ENCODE peak calls at places on chromosomes 11 and 22, in five cellular contexts. One of them, this sample, is unnamed.

GRCh38 chr11:69166186-69167115 is 10.7 kb downstream of the SMIM38 start:
- DNase-seq in A549: peak; percentile 89
- DNase-seq in activated naive CD4-positive, alpha-beta T cell treated with anti-CD3 and anti-CD28 coated beads, Interleukin-2, amount 10 ng/mL, durations not matched to agents 7 days and 5 days: peak; percentile 43
- DNase-seq in esophagus squamous epithelium: no peak
- DNase-seq in activated CD8-positive, alpha-beta memory T cell treated with anti-CD3 and anti-CD28 coated beads for 24 hours: peak; percentile 80
- DNase-seq in this sample: no peak

GRCh38 chr22:19886605-19887250 is 32.1 kb upstream of the GNB1L start:
- DNase-seq in A549: no peak
- DNase-seq in activated CD8-positive, alpha-beta memory T cell treated with anti-CD3 and anti-CD28 coated beads for 24 hours: peak; percentile 75
- DNase-seq in esophagus squamous epithelium: no peak
- DNase-seq in activated naive CD4-positive, alpha-beta T cell treated with anti-CD3 and anti-CD28 coated beads, Interleukin-2, amount 10 ng/mL, durations not matched to agents 7 days and 5 days: peak; percentile 62
- DNase-seq in this sample: no peak

GRCh38 chr22:23752750-23753149 is 1.5 kb downstream of the VPREB3 start:
- DNase-seq in A549: no peak
- DNase-seq in activated CD8-positive, alpha-beta memory T cell treated with anti-CD3 and anti-CD28 coated beads for 24 hours: no peak
- DNase-seq in activated naive CD4-positive, alpha-beta T cell treated with anti-CD3 and anti-CD28 coated beads, Interleukin-2, amount 10 ng/mL, durations not matched to agents 7 days and 5 days: no peak
- DNase-seq in esophagus squamous epithelium: no peak
- DNase-seq in this sample: no peak

GRCh38 chr11:4826425-4826824 is 5.3 kb downstream of the OR51F2 start:
- DNase-seq in activated CD8-positive, alpha-beta memory T cell treated with anti-CD3 and anti-CD28 coated beads for 24 hours: no peak
- DNase-seq in esophagus squamous epithelium: no peak
- DNase-seq in A549: no peak
- DNase-seq in activated naive CD4-positive, alpha-beta T cell treated with anti-CD3 and anti-CD28 coated beads, Interleukin-2, amount 10 ng/mL, durations not matched to agents 7 days and 5 days: no peak
- DNase-seq in this sample: no peak

GRCh38 chr11:66815646-66816045 is 27.6 kb upstream of the RCE1 start:
- DNase-seq in A549: no peak
- DNase-seq in esophagus squamous epithelium: no peak
- DNase-seq in activated CD8-positive, alpha-beta memory T cell treated with anti-CD3 and anti-CD28 coated beads for 24 hours: no peak
- DNase-seq in activated naive CD4-positive, alpha-beta T cell treated with anti-CD3 and anti-CD28 coated beads, Interleukin-2, amount 10 ng/mL, durations not matched to agents 7 days and 5 days: no peak
- DNase-seq in this sample: no peak

GRCh38 chr22:47168900-47169800 is 406.7 kb downstream of the TBC1D22A start:
- DNase-seq in activated CD8-positive, alpha-beta memory T cell treated with anti-CD3 and anti-CD28 coated beads for 24 hours: no peak
- DNase-seq in A549: peak; percentile 11
- DNase-seq in esophagus squamous epithelium: no peak
- DNase-seq in activated naive CD4-positive, alpha-beta T cell treated with anti-CD3 and anti-CD28 coated beads, Interleukin-2, amount 10 ng/mL, durations not matched to agents 7 days and 5 days: peak; percentile 19
- DNase-seq in this sample: no peak

GRCh38 chr11:102760355-102761035 is 19.9 kb downstream of the MMP10 start:
- DNase-seq in A549: peak; percentile 18
- DNase-seq in activated naive CD4-positive, alpha-beta T cell treated with anti-CD3 and anti-CD28 coated beads, Interleukin-2, amount 10 ng/mL, durations not matched to agents 7 days and 5 days: no peak
- DNase-seq in esophagus squamous epithelium: no peak
- DNase-seq in activated CD8-positive, alpha-beta memory T cell treated with anti-CD3 and anti-CD28 coated beads for 24 hours: no peak
- DNase-seq in this sample: no peak

GRCh38 chr11:5696210-5696609 is 6.6 kb downstream of the TRIM22 start:
- DNase-seq in activated CD8-positive, alpha-beta memory T cell treated with anti-CD3 and anti-CD28 coated beads for 24 hours: no peak
- DNase-seq in A549: no peak
- DNase-seq in esophagus squamous epithelium: no peak
- DNase-seq in activated naive CD4-positive, alpha-beta T cell treated with anti-CD3 and anti-CD28 coated beads, Interleukin-2, amount 10 ng/mL, durations not matched to agents 7 days and 5 days: no peak
- DNase-seq in this sample: no peak

GRCh38 chr11:33864479-33864878 is 27.4 kb downstream of the LMO2 start:
- DNase-seq in A549: no peak
- DNase-seq in activated naive CD4-positive, alpha-beta T cell treated with anti-CD3 and anti-CD28 coated beads, Interleukin-2, amount 10 ng/mL, durations not matched to agents 7 days and 5 days: no peak
- DNase-seq in activated CD8-positive, alpha-beta memory T cell treated with anti-CD3 and anti-CD28 coated beads for 24 hours: no peak
- DNase-seq in esophagus squamous epithelium: no peak
- DNase-seq in this sample: no peak

GRCh38 chr11:119468511-119468910 is 45.5 kb upstream of the THY1 start:
- DNase-seq in esophagus squamous epithelium: no peak
- DNase-seq in activated CD8-positive, alpha-beta memory T cell treated with anti-CD3 and anti-CD28 coated beads for 24 hours: no peak
- DNase-seq in A549: no peak
- DNase-seq in activated naive CD4-positive, alpha-beta T cell treated with anti-CD3 and anti-CD28 coated beads, Interleukin-2, amount 10 ng/mL, durations not matched to agents 7 days and 5 days: no peak
- DNase-seq in this sample: no peak

GRCh38 chr11:117915219-117915618 is 14.0 kb downstream of the TMPRSS13 start:
- DNase-seq in activated naive CD4-positive, alpha-beta T cell treated with anti-CD3 and anti-CD28 coated beads, Interleukin-2, amount 10 ng/mL, durations not matched to agents 7 days and 5 days: no peak
- DNase-seq in activated CD8-positive, alpha-beta memory T cell treated with anti-CD3 and anti-CD28 coated beads for 24 hours: no peak
- DNase-seq in A549: no peak
- DNase-seq in esophagus squamous epithelium: no peak
- DNase-seq in this sample: no peak

GRCh38 chr11:30452114-30452513 is 129.2 kb downstream of the ARL14EP start:
- DNase-seq in activated CD8-positive, alpha-beta memory T cell treated with anti-CD3 and anti-CD28 coated beads for 24 hours: no peak
- DNase-seq in activated naive CD4-positive, alpha-beta T cell treated with anti-CD3 and anti-CD28 coated beads, Interleukin-2, amount 10 ng/mL, durations not matched to agents 7 days and 5 days: no peak
- DNase-seq in esophagus squamous epithelium: no peak
- DNase-seq in A549: no peak
- DNase-seq in this sample: no peak

GRCh38 chr11:131522851-131523250 is 152.4 kb downstream of the NTM start:
- DNase-seq in activated CD8-positive, alpha-beta memory T cell treated with anti-CD3 and anti-CD28 coated beads for 24 hours: no peak
- DNase-seq in A549: no peak
- DNase-seq in esophagus squamous epithelium: no peak
- DNase-seq in activated naive CD4-positive, alpha-beta T cell treated with anti-CD3 and anti-CD28 coated beads, Interleukin-2, amount 10 ng/mL, durations not matched to agents 7 days and 5 days: no peak
- DNase-seq in this sample: no peak

GRCh38 chr22:20531404-20532181 is 24.2 kb downstream of the MED15 start:
- DNase-seq in activated naive CD4-positive, alpha-beta T cell treated with anti-CD3 and anti-CD28 coated beads, Interleukin-2, amount 10 ng/mL, durations not matched to agents 7 days and 5 days: no peak
- DNase-seq in esophagus squamous epithelium: no peak
- DNase-seq in A549: peak; percentile 68
- DNase-seq in activated CD8-positive, alpha-beta memory T cell treated with anti-CD3 and anti-CD28 coated beads for 24 hours: no peak
- DNase-seq in this sample: peak; percentile 69

GRCh38 chr11:20178976-20179375 is 18.7 kb upstream of the DBX1 start:
- DNase-seq in activated naive CD4-positive, alpha-beta T cell treated with anti-CD3 and anti-CD28 coated beads, Interleukin-2, amount 10 ng/mL, durations not matched to agents 7 days and 5 days: no peak
- DNase-seq in A549: no peak
- DNase-seq in esophagus squamous epithelium: no peak
- DNase-seq in activated CD8-positive, alpha-beta memory T cell treated with anti-CD3 and anti-CD28 coated beads for 24 hours: no peak
- DNase-seq in this sample: no peak

GRCh38 chr11:48170840-48171233 is 45.8 kb upstream of the OR4B1 start:
- DNase-seq in activated naive CD4-positive, alpha-beta T cell treated with anti-CD3 and anti-CD28 coated beads, Interleukin-2, amount 10 ng/mL, durations not matched to agents 7 days and 5 days: no peak
- DNase-seq in activated CD8-positive, alpha-beta memory T cell treated with anti-CD3 and anti-CD28 coated beads for 24 hours: no peak
- DNase-seq in A549: no peak
- DNase-seq in esophagus squamous epithelium: no peak
- DNase-seq in this sample: no peak

GRCh38 chr11:77634724-77635123 is 2.9 kb downstream of the CLNS1A start:
- DNase-seq in A549: no peak
- DNase-seq in activated CD8-positive, alpha-beta memory T cell treated with anti-CD3 and anti-CD28 coated beads for 24 hours: no peak
- DNase-seq in activated naive CD4-positive, alpha-beta T cell treated with anti-CD3 and anti-CD28 coated beads, Interleukin-2, amount 10 ng/mL, durations not matched to agents 7 days and 5 days: no peak
- DNase-seq in esophagus squamous epithelium: no peak
- DNase-seq in this sample: no peak

GRCh38 chr11:69854719-69855118 is 35.5 kb upstream of the FGF3 start:
- DNase-seq in activated CD8-positive, alpha-beta memory T cell treated with anti-CD3 and anti-CD28 coated beads for 24 hours: no peak
- DNase-seq in esophagus squamous epithelium: no peak
- DNase-seq in activated naive CD4-positive, alpha-beta T cell treated with anti-CD3 and anti-CD28 coated beads, Interleukin-2, amount 10 ng/mL, durations not matched to agents 7 days and 5 days: no peak
- DNase-seq in A549: peak; percentile 27
- DNase-seq in this sample: no peak

GRCh38 chr11:35247863-35248262 is 108.9 kb downstream of the CD44 start:
- DNase-seq in activated CD8-positive, alpha-beta memory T cell treated with anti-CD3 and anti-CD28 coated beads for 24 hours: no peak
- DNase-seq in A549: no peak
- DNase-seq in activated naive CD4-positive, alpha-beta T cell treated with anti-CD3 and anti-CD28 coated beads, Interleukin-2, amount 10 ng/mL, durations not matched to agents 7 days and 5 days: peak; percentile 24
- DNase-seq in esophagus squamous epithelium: no peak
- DNase-seq in this sample: no peak

GRCh38 chr11:67285541-67286498 is 3.3 kb upstream of the ANKRD13D start:
- DNase-seq in A549: no peak
- DNase-seq in activated CD8-positive, alpha-beta memory T cell treated with anti-CD3 and anti-CD28 coated beads for 24 hours: no peak
- DNase-seq in activated naive CD4-positive, alpha-beta T cell treated with anti-CD3 and anti-CD28 coated beads, Interleukin-2, amount 10 ng/mL, durations not matched to agents 7 days and 5 days: no peak
- DNase-seq in esophagus squamous epithelium: no peak
- DNase-seq in this sample: no peak

GRCh38 chr11:128026596-128026995 is 560.8 kb downstream of the ETS1 start:
- DNase-seq in activated CD8-positive, alpha-beta memory T cell treated with anti-CD3 and anti-CD28 coated beads for 24 hours: no peak
- DNase-seq in A549: no peak
- DNase-seq in esophagus squamous epithelium: no peak
- DNase-seq in activated naive CD4-positive, alpha-beta T cell treated with anti-CD3 and anti-CD28 coated beads, Interleukin-2, amount 10 ng/mL, durations not matched to agents 7 days and 5 days: no peak
- DNase-seq in this sample: no peak

GRCh38 chr11:86577663-86578636 is 94.5 kb downstream of the ME3 start:
- DNase-seq in activated naive CD4-positive, alpha-beta T cell treated with anti-CD3 and anti-CD28 coated beads, Interleukin-2, amount 10 ng/mL, durations not matched to agents 7 days and 5 days: no peak
- DNase-seq in esophagus squamous epithelium: no peak
- DNase-seq in activated CD8-positive, alpha-beta memory T cell treated with anti-CD3 and anti-CD28 coated beads for 24 hours: no peak
- DNase-seq in A549: peak; percentile 63
- DNase-seq in this sample: peak; percentile 79

GRCh38 chr11:35364101-35364780 is 55.1 kb downstream of the SLC1A2 start:
- DNase-seq in activated CD8-positive, alpha-beta memory T cell treated with anti-CD3 and anti-CD28 coated beads for 24 hours: no peak
- DNase-seq in esophagus squamous epithelium: no peak
- DNase-seq in A549: peak; percentile 46
- DNase-seq in activated naive CD4-positive, alpha-beta T cell treated with anti-CD3 and anti-CD28 coated beads, Interleukin-2, amount 10 ng/mL, durations not matched to agents 7 days and 5 days: no peak
- DNase-seq in this sample: no peak

GRCh38 chr22:28741200-28741757 is 341 bp downstream of the CHEK2 start:
- DNase-seq in activated naive CD4-positive, alpha-beta T cell treated with anti-CD3 and anti-CD28 coated beads, Interleukin-2, amount 10 ng/mL, durations not matched to agents 7 days and 5 days: peak; percentile 24
- DNase-seq in esophagus squamous epithelium: no peak
- DNase-seq in A549: no peak
- DNase-seq in activated CD8-positive, alpha-beta memory T cell treated with anti-CD3 and anti-CD28 coated beads for 24 hours: no peak
- DNase-seq in this sample: no peak

GRCh38 chr11:119330237-119330636 is 4.1 kb upstream of the RNF26 start:
- DNase-seq in activated CD8-positive, alpha-beta memory T cell treated with anti-CD3 and anti-CD28 coated beads for 24 hours: no peak
- DNase-seq in activated naive CD4-positive, alpha-beta T cell treated with anti-CD3 and anti-CD28 coated beads, Interleukin-2, amount 10 ng/mL, durations not matched to agents 7 days and 5 days: no peak
- DNase-seq in esophagus squamous epithelium: no peak
- DNase-seq in A549: no peak
- DNase-seq in this sample: no peak

GRCh38 chr11:10348650-10349280 is 43.9 kb downstream of the ADM start:
- DNase-seq in activated CD8-positive, alpha-beta memory T cell treated with anti-CD3 and anti-CD28 coated beads for 24 hours: no peak
- DNase-seq in esophagus squamous epithelium: no peak
- DNase-seq in A549: no peak
- DNase-seq in activated naive CD4-positive, alpha-beta T cell treated with anti-CD3 and anti-CD28 coated beads, Interleukin-2, amount 10 ng/mL, durations not matched to agents 7 days and 5 days: no peak
- DNase-seq in this sample: no peak

GRCh38 chr11:73376803-73377629 is 817 bp downstream of the RELT start:
- DNase-seq in A549: peak; percentile 82
- DNase-seq in esophagus squamous epithelium: no peak
- DNase-seq in activated naive CD4-positive, alpha-beta T cell treated with anti-CD3 and anti-CD28 coated beads, Interleukin-2, amount 10 ng/mL, durations not matched to agents 7 days and 5 days: peak; percentile 75
- DNase-seq in activated CD8-positive, alpha-beta memory T cell treated with anti-CD3 and anti-CD28 coated beads for 24 hours: peak; percentile 81
- DNase-seq in this sample: peak; percentile 55

GRCh38 chr11:45216031-45216430 is 69.6 kb downstream of the PRDM11 start:
- DNase-seq in activated CD8-positive, alpha-beta memory T cell treated with anti-CD3 and anti-CD28 coated beads for 24 hours: no peak
- DNase-seq in esophagus squamous epithelium: no peak
- DNase-seq in activated naive CD4-positive, alpha-beta T cell treated with anti-CD3 and anti-CD28 coated beads, Interleukin-2, amount 10 ng/mL, durations not matched to agents 7 days and 5 days: no peak
- DNase-seq in A549: no peak
- DNase-seq in this sample: no peak

GRCh38 chr11:73252577-73253191 is 19.5 kb upstream of the P2RY6 start:
- DNase-seq in activated naive CD4-positive, alpha-beta T cell treated with anti-CD3 and anti-CD28 coated beads, Interleukin-2, amount 10 ng/mL, durations not matched to agents 7 days and 5 days: peak; percentile 50
- DNase-seq in esophagus squamous epithelium: no peak
- DNase-seq in activated CD8-positive, alpha-beta memory T cell treated with anti-CD3 and anti-CD28 coated beads for 24 hours: no peak
- DNase-seq in A549: no peak
- DNase-seq in this sample: no peak

GRCh38 chr11:12253843-12254281 is 123.5 kb upstream of the PARVA start:
- DNase-seq in A549: no peak
- DNase-seq in activated naive CD4-positive, alpha-beta T cell treated with anti-CD3 and anti-CD28 coated beads, Interleukin-2, amount 10 ng/mL, durations not matched to agents 7 days and 5 days: no peak
- DNase-seq in activated CD8-positive, alpha-beta memory T cell treated with anti-CD3 and anti-CD28 coated beads for 24 hours: no peak
- DNase-seq in esophagus squamous epithelium: no peak
- DNase-seq in this sample: no peak

GRCh38 chr11:9943346-9944110 is 279.7 kb downstream of the SWAP70 start:
- DNase-seq in activated naive CD4-positive, alpha-beta T cell treated with anti-CD3 and anti-CD28 coated beads, Interleukin-2, amount 10 ng/mL, durations not matched to agents 7 days and 5 days: no peak
- DNase-seq in activated CD8-positive, alpha-beta memory T cell treated with anti-CD3 and anti-CD28 coated beads for 24 hours: no peak
- DNase-seq in A549: no peak
- DNase-seq in esophagus squamous epithelium: no peak
- DNase-seq in this sample: no peak

GRCh38 chr11:122804161-122804560 is 34.1 kb upstream of the CRTAM start:
- DNase-seq in esophagus squamous epithelium: no peak
- DNase-seq in A549: no peak
- DNase-seq in activated CD8-positive, alpha-beta memory T cell treated with anti-CD3 and anti-CD28 coated beads for 24 hours: no peak
- DNase-seq in activated naive CD4-positive, alpha-beta T cell treated with anti-CD3 and anti-CD28 coated beads, Interleukin-2, amount 10 ng/mL, durations not matched to agents 7 days and 5 days: no peak
- DNase-seq in this sample: no peak

GRCh38 chr11:34799848-34800247 is 116.3 kb downstream of the APIP start:
- DNase-seq in esophagus squamous epithelium: no peak
- DNase-seq in A549: no peak
- DNase-seq in activated naive CD4-positive, alpha-beta T cell treated with anti-CD3 and anti-CD28 coated beads, Interleukin-2, amount 10 ng/mL, durations not matched to agents 7 days and 5 days: no peak
- DNase-seq in activated CD8-positive, alpha-beta memory T cell treated with anti-CD3 and anti-CD28 coated beads for 24 hours: no peak
- DNase-seq in this sample: no peak

GRCh38 chr11:121237686-121238658 is 54.6 kb upstream of the SC5D start:
- DNase-seq in activated CD8-positive, alpha-beta memory T cell treated with anti-CD3 and anti-CD28 coated beads for 24 hours: no peak
- DNase-seq in activated naive CD4-positive, alpha-beta T cell treated with anti-CD3 and anti-CD28 coated beads, Interleukin-2, amount 10 ng/mL, durations not matched to agents 7 days and 5 days: no peak
- DNase-seq in A549: no peak
- DNase-seq in esophagus squamous epithelium: no peak
- DNase-seq in this sample: no peak

GRCh38 chr22:32410459-32410858 is 1.6 kb downstream of the RTCB start:
- DNase-seq in esophagus squamous epithelium: no peak
- DNase-seq in activated naive CD4-positive, alpha-beta T cell treated with anti-CD3 and anti-CD28 coated beads, Interleukin-2, amount 10 ng/mL, durations not matched to agents 7 days and 5 days: no peak
- DNase-seq in A549: no peak
- DNase-seq in activated CD8-positive, alpha-beta memory T cell treated with anti-CD3 and anti-CD28 coated beads for 24 hours: no peak
- DNase-seq in this sample: no peak

GRCh38 chr11:62427630-62428233 is 8.9 kb downstream of the SCGB1A1 start:
- DNase-seq in activated naive CD4-positive, alpha-beta T cell treated with anti-CD3 and anti-CD28 coated beads, Interleukin-2, amount 10 ng/mL, durations not matched to agents 7 days and 5 days: no peak
- DNase-seq in A549: no peak
- DNase-seq in activated CD8-positive, alpha-beta memory T cell treated with anti-CD3 and anti-CD28 coated beads for 24 hours: peak; percentile 64
- DNase-seq in esophagus squamous epithelium: no peak
- DNase-seq in this sample: no peak